ENCODE peak calls at places on chromosomes 6 and 20, in nine cellular contexts. N is astrocyte, A is fibroblast of lung, E is MM.1S, K is PC-3, P is DND-41, S is K562, V is PC-9, U is GM23248. H is an unnamed sample.

GRCh38 chr20:45011108-45011526 is 44.8 kb downstream of the STK4 start:
- DNase-seq in N (peak), E (peak), A (peak), K (peak), U (peak), P (peak), V (peak), S (peak), H (peak)

GRCh38 chr6:104589940-104590339 is 269.8 kb downstream of the HACE1 start:
- DNase-seq in U (no peak), K (peak), E (no peak), V (no peak), S (no peak), N (no peak), A (no peak), P (no peak), H (no peak)

GRCh38 chr20:4613718-4614620 is 107.7 kb upstream of the PRND start:
- DNase-seq in A (peak), V (peak), S (peak), K (peak), N (peak), U (peak), P (peak), E (peak), H (peak)

GRCh38 chr6:147507162-147508072 is 1.1 kb upstream of the SAMD5 start:
- DNase-seq in K (peak), A (peak), U (peak), V (peak), P (no peak), E (no peak), S (peak), N (no peak), H (peak)

GRCh38 chr6:22921831-22922230 is 352.5 kb downstream of the HDGFL1 start:
- DNase-seq in K (no peak), S (no peak), U (no peak), A (no peak), P (no peak), E (no peak), V (no peak), N (no peak), H (no peak)

GRCh38 chr6:80690611-80691090 is 584.2 kb downstream of the BCKDHB start:
- DNase-seq in P (no peak), V (no peak), E (no peak), U (peak), S (no peak), A (peak), N (peak), K (no peak), H (no peak)

GRCh38 chr6:30974488-30975252 is 8.8 kb upstream of the MUC21 start:
- DNase-seq in P (no peak), K (peak), V (no peak), E (no peak), N (no peak), S (no peak), A (no peak), U (no peak), H (peak)

GRCh38 chr6:39040080-39040673 is 8.4 kb upstream of the GLP1R start:
- DNase-seq in A (no peak), K (no peak), P (no peak), S (no peak), N (no peak), E (no peak), V (no peak), U (no peak), H (no peak)

GRCh38 chr20:17775600-17775999 is 75.8 kb downstream of the BANF2 start:
- DNase-seq in N (no peak), U (no peak), V (no peak), A (no peak), E (no peak), K (no peak), S (no peak), P (no peak), H (no peak)

GRCh38 chr20:51337126-51337805 is 205.3 kb downstream of the NFATC2 start:
- DNase-seq in N (no peak), K (no peak), A (no peak), P (no peak), E (no peak), V (no peak), U (no peak), S (no peak), H (no peak)

GRCh38 chr6:84065718-84066290 is 32.2 kb downstream of the MRAP2 start:
- DNase-seq in N (peak), E (no peak), U (peak), S (no peak), K (peak), A (peak), V (no peak), P (no peak), H (peak)

GRCh38 chr6:97842536-97842935 is 559.5 kb upstream of the MMS22L start:
- DNase-seq in U (peak), K (no peak), V (no peak), S (no peak), E (no peak), N (no peak), A (no peak), P (no peak), H (no peak)

GRCh38 chr20:58420798-58421496 is 31.9 kb downstream of the VAPB start:
- DNase-seq in V (no peak), U (peak), A (peak), P (no peak), S (no peak), E (no peak), K (peak), N (peak), H (peak)

GRCh38 chr6:145733770-145734169 is 1.6 kb downstream of the EPM2A start:
- DNase-seq in A (peak), U (peak), V (no peak), K (no peak), E (no peak), N (no peak), S (no peak), P (no peak), H (no peak)

GRCh38 chr20:1933465-1933870 is 38.3 kb downstream of the SIRPA start:
- DNase-seq in V (no peak), S (no peak), E (no peak), K (no peak), P (no peak), N (peak), A (peak), U (peak), H (no peak)

GRCh38 chr6:157822221-157823000 is 635 bp upstream of the SNX9 start:
- DNase-seq in N (no peak), A (no peak), U (peak), P (no peak), E (no peak), V (no peak), S (no peak), K (no peak), H (no peak)
- TF ChIP-seq EZH2 in N (no peak), A (no peak), U (no peak), P (no peak), E (no peak), V (no peak), S (no peak), K (no peak), H (no peak)

GRCh38 chr6:99967052-99967451 is 27.0 kb downstream of the MCHR2 start:
- DNase-seq in S (no peak), P (no peak), U (no peak), E (no peak), K (no peak), V (no peak), N (no peak), A (no peak), H (no peak)
- TF ChIP-seq EZH2 in S (no peak), P (no peak), U (no peak), E (no peak), K (no peak), V (no peak), N (no peak), A (no peak), H (no peak)

DNA sequence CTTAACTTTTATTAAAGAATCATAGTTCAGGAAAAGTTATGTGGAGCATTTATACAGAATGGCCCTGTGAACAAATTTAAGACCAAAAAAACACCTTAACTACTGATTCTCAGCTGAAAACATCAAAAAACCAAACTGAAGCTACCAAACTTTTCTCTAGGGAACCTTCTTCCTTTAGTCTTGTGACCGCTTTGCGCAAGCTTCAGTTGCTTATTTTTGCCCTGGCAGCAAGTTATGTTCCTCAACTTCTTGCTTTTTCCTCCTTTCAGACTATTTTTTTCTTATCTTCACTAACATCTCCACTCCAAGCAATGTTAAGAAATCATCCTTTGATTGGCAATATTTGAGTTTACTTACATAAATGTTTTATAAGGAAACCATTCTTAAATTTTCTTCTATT is 100.1 kb downstream of the MYB start:
- DNase-seq in U (no peak), V (no peak), S (no peak), N (no peak), A (no peak), K (no peak), P (peak), E (no peak), H (no peak)
- TF ChIP-seq EZH2 in U (no peak), V (no peak), S (no peak), N (no peak), A (no peak), K (no peak), P (no peak), E (no peak), H (no peak)

DNA sequence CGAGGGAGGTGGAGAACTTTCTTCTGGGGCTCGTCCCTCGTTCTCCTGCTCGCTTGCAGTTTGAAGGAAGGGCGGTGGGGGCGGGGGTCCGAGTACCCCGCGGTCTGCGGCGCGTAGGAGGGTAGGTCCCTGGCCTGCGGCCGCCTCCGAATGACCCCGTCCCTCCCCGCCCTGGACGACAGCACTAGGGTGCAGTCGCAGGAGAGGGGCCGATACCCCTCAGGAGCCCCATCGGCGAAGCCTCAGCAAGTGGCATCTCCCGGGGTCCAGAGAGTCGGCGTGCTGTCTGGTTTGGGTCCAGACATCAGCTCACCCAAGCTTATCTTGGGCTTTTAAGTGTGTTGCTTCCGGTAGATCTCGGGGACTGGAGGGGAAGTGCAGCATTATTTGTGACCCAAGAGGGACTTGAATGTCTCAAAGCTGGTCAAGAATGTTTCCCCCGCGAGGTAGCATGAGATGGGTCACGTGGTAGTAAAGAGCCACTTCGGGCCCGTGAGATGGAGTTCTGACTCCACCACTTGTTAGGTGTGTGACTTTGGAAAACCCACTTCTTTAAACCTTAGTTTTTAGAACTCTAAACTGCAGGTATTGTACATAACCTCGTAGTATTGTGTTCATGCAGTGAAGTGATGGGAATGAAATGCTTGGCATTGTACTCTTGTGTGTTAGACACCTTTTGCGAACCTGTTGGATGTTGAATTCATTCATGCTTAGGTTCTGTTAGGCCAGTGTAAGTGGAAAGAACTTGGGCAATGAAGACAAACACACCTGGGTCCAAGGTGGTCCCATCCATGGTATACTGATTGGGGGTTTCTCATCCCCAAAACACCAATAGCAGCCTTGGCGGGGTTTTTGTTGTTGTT is 916 bp downstream of the ANKRD6 start:
- DNase-seq in A (no peak), S (peak), N (no peak), U (peak), E (peak), P (no peak), V (no peak), K (no peak), H (peak)
- TF ChIP-seq EZH2 in A (peak), S (no peak), N (no peak), U (peak), E (no peak), P (no peak), V (no peak), K (no peak), H (no peak)